ENCODE peak calls at places on chromosomes 7 and 10, in four cellular contexts. One of them, this sample, is unnamed.

GRCh38 chr10:58796242-58796641 is 283.6 kb downstream of the BICC1 start:
- DNase-seq in H1: no peak
- DNase-seq in IMR-90: no peak
- DNase-seq in mesenchymal stem cell: no peak
- DNase-seq in this sample: peak

GRCh38 chr7:102264367-102264891 is 22.2 kb upstream of the SH2B2 start:
- DNase-seq in IMR-90: peak
- DNase-seq in H1: no peak
- DNase-seq in mesenchymal stem cell: no peak
- DNase-seq in this sample: no peak

GRCh38 chr10:131760416-131761166 is 140.2 kb upstream of the PPP2R2D start:
- DNase-seq in H1: peak
- DNase-seq in mesenchymal stem cell: no peak
- DNase-seq in IMR-90: no peak
- DNase-seq in this sample: peak

GRCh38 chr10:13700461-13701144 is 113.8 kb downstream of the PRPF18 start:
- DNase-seq in H1: no peak
- DNase-seq in mesenchymal stem cell: no peak
- DNase-seq in IMR-90: no peak
- DNase-seq in this sample: no peak

GRCh38 chr10:96043157-96043894 is at the start of gene CCNJ:
- DNase-seq in mesenchymal stem cell: peak
- DNase-seq in H1: peak
- DNase-seq in IMR-90: peak
- DNase-seq in this sample: peak

GRCh38 chr7:76423666-76424412 is 911 bp upstream of the ZP3 start:
- DNase-seq in H1: no peak
- DNase-seq in IMR-90: no peak
- DNase-seq in mesenchymal stem cell: no peak
- DNase-seq in this sample: peak

GRCh38 chr10:78895469-78895868 is 173.3 kb upstream of the ZMIZ1 start:
- DNase-seq in H1: no peak
- DNase-seq in mesenchymal stem cell: no peak
- DNase-seq in IMR-90: no peak
- DNase-seq in this sample: peak

GRCh38 chr7:11427686-11428273 is 404.2 kb downstream of the THSD7A start:
- DNase-seq in IMR-90: peak
- DNase-seq in mesenchymal stem cell: peak
- DNase-seq in H1: no peak
- DNase-seq in this sample: no peak

GRCh38 chr7:155806096-155806871 is 6.0 kb downstream of the SHH start:
- DNase-seq in H1: no peak
- DNase-seq in mesenchymal stem cell: no peak
- DNase-seq in IMR-90: no peak
- DNase-seq in this sample: peak

GRCh38 chr7:135168001-135168400 is 2.5 kb downstream of the CYREN start:
- DNase-seq in IMR-90: no peak
- DNase-seq in mesenchymal stem cell: no peak
- DNase-seq in H1: no peak
- DNase-seq in this sample: no peak

GRCh38 chr10:129909531-129910286 is 54.4 kb downstream of the EBF3 start:
- DNase-seq in IMR-90: no peak
- DNase-seq in H1: no peak
- DNase-seq in mesenchymal stem cell: no peak
- DNase-seq in this sample: no peak

GRCh38 chr7:20112646-20113045 is 104.5 kb downstream of the MACC1 start:
- DNase-seq in IMR-90: no peak
- DNase-seq in mesenchymal stem cell: no peak
- DNase-seq in H1: no peak
- DNase-seq in this sample: no peak

GRCh38 chr7:4800487-4800886 is 25.1 kb downstream of the AP5Z1 start:
- DNase-seq in IMR-90: no peak
- DNase-seq in mesenchymal stem cell: no peak
- DNase-seq in H1: no peak
- DNase-seq in this sample: no peak

GRCh38 chr7:137987968-137988367 is 13.9 kb downstream of the CREB3L2 start:
- DNase-seq in IMR-90: no peak
- DNase-seq in H1: no peak
- DNase-seq in mesenchymal stem cell: no peak
- DNase-seq in this sample: no peak

GRCh38 chr10:85284778-85285397 is 956.5 kb downstream of the CCSER2 start:
- DNase-seq in H1: no peak
- DNase-seq in IMR-90: no peak
- DNase-seq in mesenchymal stem cell: peak
- DNase-seq in this sample: no peak

GRCh38 chr7:155581107-155581830 is 34.9 kb upstream of the CNPY1 start:
- DNase-seq in IMR-90: no peak
- DNase-seq in H1: no peak
- DNase-seq in mesenchymal stem cell: no peak
- DNase-seq in this sample: no peak

GRCh38 chr7:33447980-33448379 is 318.6 kb downstream of the BBS9 start:
- DNase-seq in mesenchymal stem cell: no peak
- DNase-seq in IMR-90: no peak
- DNase-seq in H1: no peak
- DNase-seq in this sample: no peak

GRCh38 chr7:147070886-147071285 is 954.3 kb downstream of the CNTNAP2 start:
- DNase-seq in H1: no peak
- DNase-seq in IMR-90: no peak
- DNase-seq in mesenchymal stem cell: no peak
- DNase-seq in this sample: no peak

GRCh38 chr10:96390460-96390864 is 31.7 kb upstream of the OPALIN start:
- DNase-seq in H1: no peak
- DNase-seq in IMR-90: no peak
- DNase-seq in mesenchymal stem cell: no peak
- DNase-seq in this sample: no peak

GRCh38 chr7:73703985-73704639 is 15.4 kb downstream of the STX1A start:
- DNase-seq in mesenchymal stem cell: peak
- DNase-seq in H1: peak
- DNase-seq in IMR-90: peak
- DNase-seq in this sample: peak

GRCh38 chr10:124602121-124602561 is 140.5 kb downstream of the LHPP start:
- DNase-seq in mesenchymal stem cell: no peak
- DNase-seq in IMR-90: no peak
- DNase-seq in H1: no peak
- DNase-seq in this sample: no peak

GRCh38 chr10:123270221-123270620 is 116.0 kb downstream of the BUB3 start:
- DNase-seq in H1: no peak
- DNase-seq in mesenchymal stem cell: no peak
- DNase-seq in IMR-90: peak
- DNase-seq in this sample: no peak

GRCh38 chr10:108852211-108852610 is 1071.1 kb downstream of the XPNPEP1 start:
- DNase-seq in mesenchymal stem cell: no peak
- DNase-seq in IMR-90: no peak
- DNase-seq in H1: no peak
- DNase-seq in this sample: no peak

GRCh38 chr7:36790280-36790679 is 66.0 kb upstream of the AOAH start:
- DNase-seq in IMR-90: no peak
- DNase-seq in mesenchymal stem cell: no peak
- DNase-seq in H1: no peak
- DNase-seq in this sample: no peak

GRCh38 chr7:93046641-93047040 is 71.1 kb downstream of the SAMD9 start:
- DNase-seq in mesenchymal stem cell: peak
- DNase-seq in IMR-90: no peak
- DNase-seq in H1: no peak
- DNase-seq in this sample: no peak

GRCh38 chr10:118045842-118046490 is 775 bp downstream of the RAB11FIP2 start:
- DNase-seq in mesenchymal stem cell: peak
- DNase-seq in IMR-90: peak
- DNase-seq in H1: peak
- DNase-seq in this sample: no peak

GRCh38 chr10:97028832-97029178 is 157.0 kb downstream of the SLIT1 start:
- DNase-seq in IMR-90: no peak
- DNase-seq in mesenchymal stem cell: no peak
- DNase-seq in H1: no peak
- DNase-seq in this sample: no peak

GRCh38 chr7:150685219-150686029 is at the start of gene GIMAP2:
- DNase-seq in IMR-90: no peak
- DNase-seq in mesenchymal stem cell: no peak
- DNase-seq in H1: no peak
- DNase-seq in this sample: no peak

GRCh38 chr10:133280391-133281059 is 3.9 kb upstream of the ADAM8 start:
- DNase-seq in mesenchymal stem cell: no peak
- DNase-seq in H1: no peak
- DNase-seq in IMR-90: no peak
- DNase-seq in this sample: no peak

DNA sequence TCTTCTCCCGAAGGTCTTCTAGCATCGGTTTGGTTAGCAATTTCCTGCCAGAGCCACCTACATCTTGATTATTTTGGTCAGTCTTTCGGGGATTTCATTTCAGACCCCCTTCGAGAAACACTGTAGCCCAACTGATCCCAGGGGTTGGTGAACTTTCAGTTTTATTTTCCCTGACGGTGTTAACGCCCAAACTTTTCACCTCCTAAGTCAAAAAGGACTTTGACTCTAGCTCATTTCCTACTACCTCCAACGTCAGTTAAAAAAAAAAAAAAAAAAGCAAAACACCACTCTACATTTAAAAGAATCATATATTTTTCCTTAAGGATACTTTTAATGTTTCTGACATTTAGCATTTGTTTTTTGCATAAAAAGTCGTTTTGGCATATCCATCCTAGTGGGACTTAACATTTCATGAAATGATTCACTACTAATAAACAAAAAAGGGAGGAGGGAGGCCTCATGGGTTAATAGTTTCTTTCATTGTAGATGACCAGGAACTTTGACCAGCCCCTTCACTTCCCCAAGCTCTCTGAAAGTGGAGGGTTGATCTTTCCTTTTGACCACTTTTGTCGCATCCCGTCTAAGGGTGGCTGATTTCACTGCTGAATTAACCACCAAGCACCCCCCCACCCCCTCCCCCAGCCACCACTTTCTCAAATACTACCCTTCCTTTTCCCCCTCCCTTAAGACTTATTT is 771 bp upstream of the TCF7L2 start:
- DNase-seq in H1: no peak
- DNase-seq in IMR-90: peak
- DNase-seq in mesenchymal stem cell: peak
- DNase-seq in this sample: no peak
- H2AK5ac ChIP-seq in H1: no peak
- H2AK5ac ChIP-seq in IMR-90: no peak
- H2AK5ac ChIP-seq in mesenchymal stem cell: peak
- H2AK5ac ChIP-seq in this sample: no peak

DNA sequence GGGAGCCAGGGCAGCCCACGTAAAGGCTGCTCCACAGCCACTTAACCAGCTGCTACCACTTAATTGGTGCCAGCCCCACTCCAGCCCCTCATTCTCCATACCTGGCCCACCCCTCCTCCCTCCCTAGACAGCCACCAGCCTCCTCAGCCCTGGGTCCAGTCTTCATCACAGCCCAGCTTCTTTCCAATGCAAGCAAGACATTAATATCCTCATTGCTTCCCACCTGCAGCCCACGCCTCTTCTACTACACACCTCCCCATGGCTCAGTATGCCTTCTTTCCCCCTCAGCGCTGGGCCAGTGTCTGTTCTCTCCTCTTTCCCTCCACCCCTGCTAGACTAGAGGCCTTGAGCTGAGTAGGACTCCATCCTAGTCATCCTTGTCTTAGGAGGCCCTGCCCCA is 33.5 kb upstream of the UNC5B start:
- DNase-seq in mesenchymal stem cell: no peak
- DNase-seq in IMR-90: no peak
- DNase-seq in H1: no peak
- DNase-seq in this sample: no peak
- H2AK5ac ChIP-seq in mesenchymal stem cell: no peak
- H2AK5ac ChIP-seq in IMR-90: no peak
- H2AK5ac ChIP-seq in H1: no peak
- H2AK5ac ChIP-seq in this sample: no peak

GRCh38 chr7:86148501-86148900 is 495.2 kb upstream of the GRM3 start:
- DNase-seq in mesenchymal stem cell: no peak
- DNase-seq in H1: no peak
- DNase-seq in IMR-90: no peak
- DNase-seq in this sample: no peak
- H2AK5ac ChIP-seq in mesenchymal stem cell: no peak
- H2AK5ac ChIP-seq in H1: no peak
- H2AK5ac ChIP-seq in IMR-90: no peak
- H2AK5ac ChIP-seq in this sample: no peak

GRCh38 chr7:1979591-1980560 is 252.9 kb downstream of the MAD1L1 start:
- DNase-seq in H1: no peak
- DNase-seq in mesenchymal stem cell: no peak
- DNase-seq in IMR-90: no peak
- DNase-seq in this sample: peak
- H2AK5ac ChIP-seq in H1: peak
- H2AK5ac ChIP-seq in mesenchymal stem cell: no peak
- H2AK5ac ChIP-seq in IMR-90: no peak
- H2AK5ac ChIP-seq in this sample: no peak

GRCh38 chr10:62588116-62588515 is 213.9 kb downstream of the ZNF365 start:
- DNase-seq in IMR-90: no peak
- DNase-seq in H1: no peak
- DNase-seq in mesenchymal stem cell: no peak
- DNase-seq in this sample: no peak
- H2AK5ac ChIP-seq in IMR-90: no peak
- H2AK5ac ChIP-seq in H1: no peak
- H2AK5ac ChIP-seq in mesenchymal stem cell: no peak
- H2AK5ac ChIP-seq in this sample: no peak